ENCODE peak calls at places on chromosomes 7 and 10, in four cellular contexts. U is IMR-90, A is H9, B is fibroblast of lung. Y is an unnamed sample.
A peak's percentile ranks its signal among the peaks of the same experiment; 100 is the strongest.

GRCh38 chr10:88687853-88688467 is 18.1 kb upstream of the LIPK start:
- DNase-seq in U (peak; percentile 24), A (no peak), B (peak; percentile 57), Y (no peak)

GRCh38 chr7:64180989-64181388 is 26.0 kb upstream of the ZNF735 start:
- DNase-seq in U (no peak), A (no peak), B (peak; percentile 0), Y (no peak)

GRCh38 chr7:25559581-25560367 is 331.5 kb upstream of the NPVF start:
- DNase-seq in A (no peak), B (no peak), U (no peak), Y (no peak)

GRCh38 chr7:51300762-51301674 is 15.6 kb downstream of the COBL start:
- DNase-seq in B (no peak), U (no peak), A (no peak), Y (peak; percentile 42)

GRCh38 chr7:24835643-24836042 is 78.4 kb upstream of the GSDME start:
- DNase-seq in U (no peak), A (no peak), B (no peak), Y (no peak)

GRCh38 chr10:24513155-24513554 is 210.5 kb downstream of the ARHGAP21 start:
- DNase-seq in A (no peak), U (peak; percentile 34), B (peak; percentile 54), Y (peak; percentile 73)

GRCh38 chr10:68560916-68561691 is 967 bp downstream of the TET1 start:
- DNase-seq in B (no peak), U (peak; percentile 36), A (peak; percentile 61), Y (peak; percentile 79)

GRCh38 chr10:5656737-5657579 is 9.4 kb downstream of the ASB13 start:
- DNase-seq in B (no peak), A (no peak), U (no peak), Y (no peak)

GRCh38 chr7:157713591-157713990 is 376.8 kb downstream of the DNAJB6 start:
- DNase-seq in A (peak; percentile 10), U (no peak), B (no peak), Y (peak; percentile 14)

GRCh38 chr7:80129785-80130184 is 4.8 kb upstream of the GNAI1 start:
- DNase-seq in A (no peak), B (no peak), U (no peak), Y (no peak)

GRCh38 chr7:102146122-102146521 is 140.5 kb upstream of the SH2B2 start:
- DNase-seq in U (no peak), A (no peak), B (no peak), Y (no peak)

GRCh38 chr7:137342340-137342739 is 1.2 kb downstream of the PTN start:
- DNase-seq in B (peak; percentile 51), U (peak; percentile 49), A (no peak), Y (no peak)

GRCh38 chr10:76012928-76013327 is 581.5 kb downstream of the LRMDA start:
- DNase-seq in B (no peak), U (no peak), A (no peak), Y (no peak)

GRCh38 chr7:116210345-116211005 is at the start of gene TES:
- DNase-seq in B (peak; percentile 54), U (peak; percentile 57), A (peak; percentile 89), Y (peak; percentile 93)

GRCh38 chr10:14837003-14837755 is 658 bp downstream of the CDNF start:
- DNase-seq in B (no peak), A (no peak), U (no peak), Y (no peak)

GRCh38 chr7:117323877-117324699 is 1.2 kb upstream of the WNT2 start:
- DNase-seq in B (peak; percentile 40), A (peak; percentile 49), U (peak; percentile 70), Y (peak; percentile 80)

GRCh38 chr7:93218997-93219827 is 7.1 kb downstream of the HEPACAM2 start:
- DNase-seq in U (no peak), A (no peak), B (no peak), Y (no peak)

GRCh38 chr10:101066146-101066889 is 4.5 kb downstream of the KAZALD1 start:
- DNase-seq in A (peak; percentile 74), B (peak; percentile 79), U (peak; percentile 57), Y (peak; percentile 79)

GRCh38 chr7:155997431-155998327 is 185.4 kb upstream of the SHH start:
- DNase-seq in U (no peak), A (peak; percentile 16), B (no peak), Y (peak; percentile 29)
- H3K9me3 ChIP-seq in U (peaks cover 38% of the 10 kb centered on the region), A (no peaks in the 10 kb centered on the region), B (no peaks in the 10 kb centered on the region), Y (no peaks in the 10 kb centered on the region)

DNA sequence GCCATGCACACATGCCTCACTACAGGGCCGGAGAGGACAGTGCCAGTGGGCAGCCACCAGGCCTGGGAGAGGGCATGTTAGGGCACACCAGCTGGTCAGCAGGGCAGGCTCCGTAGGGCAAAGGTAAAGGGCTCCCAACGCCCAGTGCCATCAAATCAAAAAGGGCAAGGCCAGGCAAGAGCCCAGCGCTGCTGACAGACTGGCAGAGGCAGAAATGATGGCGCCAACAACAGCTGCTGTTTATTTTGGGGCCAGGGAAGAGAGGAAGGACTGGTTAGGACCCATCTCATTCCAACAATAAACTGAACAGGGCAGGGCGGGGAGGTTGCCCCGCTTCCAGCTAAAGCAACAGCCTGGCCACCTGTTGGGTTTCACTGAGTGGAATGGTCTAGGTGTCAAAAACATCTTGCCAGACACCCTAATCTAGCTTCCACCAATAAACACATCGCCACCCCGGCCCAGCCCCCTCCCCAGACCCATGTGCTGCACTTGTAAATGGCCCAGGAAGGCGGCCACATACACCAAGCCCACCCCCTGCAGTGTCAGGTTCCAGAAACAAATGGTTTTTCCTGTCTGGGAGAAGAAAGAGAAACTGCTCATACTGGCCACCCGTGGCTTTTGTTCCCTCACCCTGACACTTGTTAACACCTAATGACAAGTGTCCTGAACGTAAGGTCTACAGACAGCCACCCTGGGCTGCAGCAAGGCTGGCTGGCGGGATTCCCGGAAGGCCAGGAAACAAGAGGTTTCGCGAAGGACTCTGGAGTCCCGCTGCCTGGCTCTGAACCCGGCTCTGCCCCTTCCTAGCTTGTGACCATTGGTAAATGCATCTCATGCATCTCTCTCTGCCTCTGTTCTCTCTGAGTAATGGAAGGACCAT is 15.3 kb downstream of the SH3PXD2A start:
- DNase-seq in U (no peak), B (no peak), A (peak; percentile 66), Y (peak; percentile 98)
- H3K9ac ChIP-seq in U (no peak overlapping the region), B (no peak overlapping the region), A (no peak overlapping the region), Y (peak overlapping the region; percentile 51)

DNA sequence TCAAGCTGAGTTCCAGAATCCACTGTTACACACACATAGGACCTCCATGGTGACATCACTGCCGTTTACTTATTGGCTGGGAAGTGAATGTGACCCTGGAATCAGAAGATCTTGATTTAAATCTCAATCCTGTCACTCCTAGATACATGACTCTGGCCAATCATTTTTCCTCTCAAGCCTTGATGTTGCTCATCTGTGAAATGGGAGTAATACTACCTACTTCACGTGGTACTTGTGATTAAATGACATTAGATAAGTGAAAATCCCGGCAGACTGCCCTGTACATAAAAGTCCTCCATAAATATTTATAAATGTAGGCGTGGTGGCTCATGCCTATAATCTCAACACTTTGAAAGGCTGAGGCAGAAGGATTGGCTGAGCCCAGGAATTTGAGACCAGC is 88.0 kb upstream of the SVIL start:
- DNase-seq in B (no peak), U (no peak), A (no peak), Y (no peak)
- H3K9me3 ChIP-seq in B (no peaks in the 10 kb centered on the region), U (peaks cover 7% of the 10 kb centered on the region), A (no peaks in the 10 kb centered on the region), Y (peaks cover 34% of the 10 kb centered on the region)

GRCh38 chr7:106021211-106022067 is 58.4 kb downstream of the CDHR3 start:
- DNase-seq in A (no peak), U (peak; percentile 27), B (peak; percentile 57), Y (peak; percentile 77)
- H3K9ac ChIP-seq in A (no peak overlapping the region), U (no peak overlapping the region), B (no peak overlapping the region), Y (no peak overlapping the region)

DNA sequence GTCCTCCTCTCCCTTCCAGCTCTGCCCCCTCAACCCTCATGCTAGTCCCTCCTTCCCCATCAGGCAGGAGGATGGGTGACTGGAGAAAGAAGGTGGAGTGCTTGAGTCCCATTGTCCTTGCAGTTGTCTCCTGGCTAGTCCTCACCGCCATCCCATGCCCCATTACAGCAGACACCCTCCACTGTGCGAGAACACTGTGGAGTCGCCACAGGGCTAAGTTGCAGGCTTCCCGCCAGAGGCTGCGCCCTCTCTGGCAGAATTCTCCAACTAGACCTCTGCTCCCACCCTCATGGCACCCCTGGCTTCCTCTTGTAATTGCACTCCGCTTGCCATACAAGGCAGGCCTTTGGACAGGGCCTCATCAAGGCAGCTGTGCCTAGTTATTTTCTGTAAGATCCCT is 3.1 kb downstream of the GIMAP2 start:
- DNase-seq in A (no peak), B (no peak), U (no peak), Y (peak; percentile 45)
- H3K9me3 ChIP-seq in A (no peaks in the 10 kb centered on the region), B (no peaks in the 10 kb centered on the region), U (peaks cover 5% of the 10 kb centered on the region), Y (no peaks in the 10 kb centered on the region)

GRCh38 chr10:3747984-3748383 is 37.0 kb downstream of the KLF6 start:
- DNase-seq in B (no peak), A (no peak), U (no peak), Y (no peak)

GRCh38 chr10:3747248-3747960 is 37.6 kb downstream of the KLF6 start:
- DNase-seq in B (no peak), U (no peak), A (no peak), Y (no peak)

GRCh38 chr10:3748484-3748883 is 36.5 kb downstream of the KLF6 start:
- DNase-seq in A (no peak), B (no peak), U (no peak), Y (no peak)

GRCh38 chr10:3745582-3745981 is 39.4 kb downstream of the KLF6 start:
- DNase-seq in A (no peak), B (no peak), U (no peak), Y (no peak)

GRCh38 chr10:3746634-3747033 is 38.4 kb downstream of the KLF6 start:
- DNase-seq in U (no peak), B (no peak), A (no peak), Y (no peak)
- H3K9ac ChIP-seq in U (no peak overlapping the region), B (no peak overlapping the region), A (no peak overlapping the region), Y (no peak overlapping the region)

DNA sequence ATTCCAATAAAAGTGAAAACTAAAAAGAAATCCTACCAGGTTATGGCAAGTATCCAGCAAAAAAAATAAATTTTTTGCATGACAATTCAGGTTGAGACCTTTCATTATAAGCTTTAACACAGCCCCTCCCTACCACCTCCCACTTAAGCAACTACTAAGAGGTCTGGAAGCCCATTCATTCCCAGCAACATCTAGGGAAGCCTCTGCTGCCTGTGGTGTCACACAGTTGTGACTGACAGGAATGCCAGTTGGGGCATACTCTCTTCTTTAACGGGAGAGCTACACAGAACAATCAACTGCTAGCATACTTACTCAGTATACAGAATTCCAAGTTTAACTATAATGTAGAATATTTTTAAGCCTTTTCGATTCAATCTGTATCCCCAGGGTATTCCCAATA is 27.8 kb downstream of the ABI1 start:
- DNase-seq in A (no peak), B (no peak), U (no peak), Y (peak; percentile 52)
- H3K9me3 ChIP-seq in A (no peaks in the 10 kb centered on the region), B (no peaks in the 10 kb centered on the region), U (no peaks in the 10 kb centered on the region), Y (peaks cover 8% of the 10 kb centered on the region)

GRCh38 chr10:37854606-37855005 is 2.8 kb downstream of the ZNF248 start:
- DNase-seq in B (no peak), A (no peak), U (no peak), Y (no peak)
- H3K9ac ChIP-seq in B (no peak overlapping the region), A (no peak overlapping the region), U (no peak overlapping the region), Y (no peak overlapping the region)

GRCh38 chr7:57651006-57651405 is 201.0 kb downstream of the ZNF716 start:
- DNase-seq in U (no peak), A (no peak), B (no peak), Y (no peak)
- H3K9me3 ChIP-seq in U (peaks cover 78% of the 10 kb centered on the region), A (peaks cover 86% of the 10 kb centered on the region), B (no peaks in the 10 kb centered on the region), Y (peaks cover 20% of the 10 kb centered on the region)

GRCh38 chr7:91165846-91166230 is 98.4 kb upstream of the FZD1 start:
- DNase-seq in U (peak; percentile 14), A (no peak), B (peak; percentile 26), Y (no peak)
- H3K9ac ChIP-seq in U (no peak overlapping the region), A (no peak overlapping the region), B (no peak overlapping the region), Y (no peak overlapping the region)